ENCODE peak calls at places on chromosomes 6 and 20, in nine cellular contexts. L is AG04449; X is mucosa of descending colon; M is CD4-positive, alpha-beta T cell; B is A673; S is GM23338; W is heart right ventricle; D is GM12865; C is GM10248. Z is an unnamed sample.

GRCh38 chr6:151388997-151389639 is 2.2 kb downstream of the ZBTB2 start:
- DNase-seq in L (no peak), X (no peak), M (no peak), B (no peak), S (no peak), W (no peak), D (peak), C (no peak), Z (no peak)

GRCh38 chr20:1275919-1276318 is 9.8 kb downstream of the SNPH start:
- DNase-seq in L (no peak), X (no peak), M (no peak), B (no peak), S (no peak), W (no peak), D (no peak), C (no peak), Z (no peak)

GRCh38 chr6:24824142-24824755 is 25.5 kb upstream of the ARMH2 start:
- DNase-seq in L (no peak), X (no peak), M (no peak), B (peak), S (no peak), W (no peak), D (no peak), C (no peak), Z (no peak)

GRCh38 chr20:57480444-57481152 is 44.3 kb downstream of the CTCFL start:
- DNase-seq in L (no peak), X (no peak), M (peak), B (no peak), S (no peak), W (no peak), D (peak), C (peak), Z (no peak)

GRCh38 chr6:27840572-27840971 is 71.6 kb downstream of the OR2B2 start:
- DNase-seq in L (no peak), X (no peak), M (no peak), B (no peak), S (no peak), W (no peak), D (no peak), C (no peak), Z (no peak)

GRCh38 chr20:57097245-57097935 is 169.1 kb downstream of the BMP7 start:
- DNase-seq in L (no peak), X (no peak), M (no peak), B (no peak), S (no peak), W (no peak), D (no peak), C (no peak), Z (no peak)

GRCh38 chr6:170297577-170298330 is 6.9 kb upstream of the DLL1 start:
- DNase-seq in L (no peak), X (peak), M (no peak), B (no peak), S (no peak), W (no peak), D (no peak), C (no peak), Z (no peak)

GRCh38 chr6:25342784-25343183 is 63.6 kb downstream of the CARMIL1 start:
- DNase-seq in L (no peak), X (no peak), M (no peak), B (peak), S (no peak), W (no peak), D (no peak), C (no peak), Z (peak)

GRCh38 chr20:16612708-16613107 is 39.5 kb upstream of the KIF16B start:
- DNase-seq in L (no peak), X (no peak), M (no peak), B (no peak), S (no peak), W (peak), D (no peak), C (no peak), Z (no peak)

GRCh38 chr6:37822851-37823682 is 3.5 kb downstream of the ZFAND3 start:
- DNase-seq in L (no peak), X (peak), M (no peak), B (peak), S (peak), W (no peak), D (no peak), C (no peak), Z (no peak)

GRCh38 chr20:63858393-63859165 is 2.7 kb upstream of the ABHD16B start:
- DNase-seq in L (no peak), X (no peak), M (no peak), B (peak), S (peak), W (peak), D (no peak), C (no peak), Z (no peak)

GRCh38 chr20:63627129-63627699 is 313 bp upstream of the GMEB2 start:
- DNase-seq in L (peak), X (peak), M (peak), B (peak), S (peak), W (peak), D (peak), C (peak), Z (peak)

GRCh38 chr20:37393196-37393862 is 47.4 kb downstream of the SRC start:
- DNase-seq in L (no peak), X (no peak), M (no peak), B (no peak), S (no peak), W (no peak), D (no peak), C (no peak), Z (no peak)

GRCh38 chr6:170265655-170266054 is 25.2 kb downstream of the DLL1 start:
- DNase-seq in L (no peak), X (peak), M (no peak), B (no peak), S (no peak), W (peak), D (no peak), C (no peak), Z (no peak)

GRCh38 chr6:27940766-27941165 is 16.3 kb upstream of the OR2B6 start:
- DNase-seq in L (no peak), X (no peak), M (no peak), B (peak), S (no peak), W (no peak), D (no peak), C (no peak), Z (no peak)

DNA sequence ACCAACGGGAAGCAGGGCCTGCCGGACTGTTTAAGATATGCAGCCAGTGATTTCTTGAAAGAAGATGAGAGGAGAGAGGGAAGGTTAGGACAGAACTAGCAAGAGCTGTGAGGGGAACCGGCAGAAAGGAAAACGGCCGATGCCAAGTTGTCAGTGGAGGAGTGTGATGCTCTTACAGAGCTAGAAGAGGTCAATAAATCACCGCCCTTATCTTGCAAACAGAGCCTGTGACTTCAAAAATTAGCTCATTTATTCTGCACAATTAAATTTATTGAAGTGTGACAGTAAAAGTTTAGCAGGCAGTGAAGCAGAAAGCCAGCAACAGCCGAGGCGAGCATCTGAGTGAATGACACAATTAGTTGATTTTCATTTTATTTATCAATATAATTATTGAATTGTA is 509.5 kb upstream of the ID4 start:
- DNase-seq in L (no peak), X (no peak), M (no peak), B (peak), S (no peak), W (no peak), D (no peak), C (no peak), Z (no peak)
- TF ChIP-seq CTCF in L (no peak), X (no peak), M (no peak), B (no peak), S (no peak), W (no peak), D (no peak), C (no peak), Z (no peak)

DNA sequence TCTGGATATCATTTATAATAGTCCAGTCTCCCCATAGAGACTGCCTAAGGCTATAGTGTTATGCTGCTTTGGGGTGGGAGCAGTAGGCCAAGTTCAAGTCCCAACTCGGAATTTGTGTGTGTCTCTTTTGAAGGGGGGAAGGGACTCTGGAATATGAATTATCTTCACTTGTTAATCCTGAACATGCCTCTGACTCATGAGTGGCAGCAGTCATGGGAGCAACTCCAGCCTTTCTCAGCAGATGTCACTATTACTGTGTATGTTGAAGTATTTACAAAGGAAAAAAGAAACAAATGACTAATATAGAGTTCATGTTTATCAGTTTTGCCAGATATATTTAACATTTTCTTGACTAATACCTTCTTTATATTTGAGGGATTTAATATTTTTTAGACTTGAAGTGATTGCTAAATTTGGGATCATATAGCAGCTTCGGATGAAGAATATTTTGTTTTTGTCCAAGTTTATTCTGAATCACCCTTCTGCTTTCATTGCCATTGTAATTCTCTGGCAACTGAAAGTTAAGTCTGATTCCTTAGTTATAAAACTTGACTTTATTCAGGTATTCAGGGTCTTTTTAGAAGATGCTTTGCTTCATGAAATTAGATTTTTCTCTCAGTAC is 23.4 kb downstream of the FAM217A start:
- DNase-seq in L (peak), X (no peak), M (no peak), B (peak), S (no peak), W (peak), D (no peak), C (no peak), Z (peak)
- TF ChIP-seq CTCF in L (peak), X (peak), M (no peak), B (peak), S (peak), W (peak), D (no peak), C (no peak), Z (peak)

GRCh38 chr20:36273414-36274247 is 32.5 kb upstream of the DLGAP4 start:
- DNase-seq in L (no peak), X (no peak), M (no peak), B (peak), S (peak), W (no peak), D (peak), C (peak), Z (no peak)
- TF ChIP-seq CTCF in L (peak), X (no peak), M (no peak), B (peak), S (peak), W (no peak), D (peak), C (peak), Z (peak)

GRCh38 chr6:88157106-88157505 is 9.0 kb downstream of the CNR1 start:
- DNase-seq in L (no peak), X (no peak), M (no peak), B (no peak), S (peak), W (no peak), D (no peak), C (no peak), Z (no peak)
- TF ChIP-seq CTCF in L (no peak), X (no peak), M (no peak), B (peak), S (peak), W (no peak), D (no peak), C (no peak), Z (no peak)

GRCh38 chr6:155782739-155783459 is 327.3 kb upstream of the NOX3 start:
- DNase-seq in L (peak), X (no peak), M (no peak), B (no peak), S (no peak), W (no peak), D (no peak), C (no peak), Z (peak)
- TF ChIP-seq CTCF in L (no peak), X (no peak), M (no peak), B (no peak), S (no peak), W (no peak), D (no peak), C (no peak), Z (no peak)

Z was measured in AG09319.